ENCODE peak calls at places on chromosomes 3 and 15, in seven cellular contexts. E is psoas muscle, U is right cardiac atrium, G is HCT116, H is Peyer's patch, K is ovary, L is DND-41. F is an unnamed sample.

GRCh38 chr3:197516517-197516889 is 39.3 kb downstream of the BDH1 start:
- DNase-seq in G (peak), E (no peak), H (no peak), L (no peak), U (no peak), K (no peak), F (peak)

GRCh38 chr3:76403556-76403955 is 618.2 kb upstream of the ZNF717 start:
- DNase-seq in K (no peak), L (no peak), E (no peak), G (no peak), U (no peak), H (no peak), F (no peak)

GRCh38 chr3:100436951-100437350 is 35.6 kb downstream of the LNP1 start:
- DNase-seq in G (no peak), U (no peak), K (no peak), E (no peak), H (no peak), L (no peak), F (no peak)

GRCh38 chr3:127356381-127356780 is 68.5 kb upstream of the PRR20G start:
- DNase-seq in K (no peak), G (no peak), U (no peak), H (no peak), E (no peak), L (no peak), F (no peak)

GRCh38 chr15:43954181-43954621 is 127.4 kb downstream of the WDR76 start:
- DNase-seq in K (no peak), L (no peak), H (no peak), E (no peak), U (no peak), G (no peak), F (no peak)

GRCh38 chr3:23079976-23080375 is 123.2 kb upstream of the UBE2E2 start:
- DNase-seq in H (no peak), E (no peak), U (no peak), L (no peak), G (no peak), K (no peak), F (no peak)

GRCh38 chr3:11638669-11639402 is 4.9 kb downstream of the VGLL4 start:
- DNase-seq in E (no peak), H (no peak), K (no peak), U (peak), G (no peak), L (no peak), F (no peak)

GRCh38 chr3:2244137-2244536 is 145.5 kb downstream of the CNTN4 start:
- DNase-seq in K (no peak), U (no peak), H (no peak), E (no peak), G (no peak), L (no peak), F (no peak)

DNA sequence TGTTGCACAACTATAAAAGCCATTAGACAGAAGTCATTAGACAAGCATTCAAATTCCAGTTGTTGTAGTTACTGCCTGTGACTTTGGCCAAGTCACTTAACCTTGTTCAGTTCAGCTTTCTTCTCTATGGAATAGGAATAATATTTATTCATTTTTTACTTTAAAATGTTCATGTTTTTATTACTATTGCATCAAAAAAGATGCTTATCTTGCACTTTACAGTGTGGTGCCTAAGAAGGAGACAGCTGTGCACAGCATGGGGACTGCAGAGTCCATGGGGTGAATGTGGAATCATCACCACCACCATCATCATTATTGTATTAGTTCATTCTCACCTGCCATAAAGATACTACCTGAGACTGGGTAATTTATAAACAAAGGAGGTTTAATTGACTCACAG is 504.2 kb downstream of the SOX2 start:
- DNase-seq in G (no peak), U (no peak), E (no peak), L (no peak), K (no peak), H (no peak), F (no peak)
- H3K27ac ChIP-seq in G (no peak), U (no peak), E (no peak), L (no peak), K (no peak), H (no peak), F (no peak)

GRCh38 chr3:149579161-149579560 is 78.7 kb downstream of the WWTR1 start:
- DNase-seq in G (no peak), U (no peak), K (no peak), E (no peak), L (no peak), H (no peak), F (no peak)

GRCh38 chr3:149579838-149580542 is 77.8 kb downstream of the WWTR1 start:
- DNase-seq in U (no peak), L (no peak), G (peak), H (no peak), K (no peak), E (no peak), F (no peak)

GRCh38 chr3:149576071-149576564 is 81.7 kb downstream of the WWTR1 start:
- DNase-seq in G (peak), E (peak), H (no peak), L (no peak), K (no peak), U (peak), F (no peak)

GRCh38 chr3:149575213-149575961 is 82.4 kb downstream of the WWTR1 start:
- DNase-seq in H (no peak), U (peak), K (peak), E (peak), G (no peak), L (no peak), F (no peak)

GRCh38 chr3:149577801-149578200 is 80.0 kb downstream of the WWTR1 start:
- DNase-seq in K (no peak), E (no peak), H (no peak), L (no peak), U (no peak), G (no peak), F (no peak)
- H3K27ac ChIP-seq in K (no peak), E (peak), H (no peak), L (no peak), U (no peak), G (peak), F (no peak)

DNA sequence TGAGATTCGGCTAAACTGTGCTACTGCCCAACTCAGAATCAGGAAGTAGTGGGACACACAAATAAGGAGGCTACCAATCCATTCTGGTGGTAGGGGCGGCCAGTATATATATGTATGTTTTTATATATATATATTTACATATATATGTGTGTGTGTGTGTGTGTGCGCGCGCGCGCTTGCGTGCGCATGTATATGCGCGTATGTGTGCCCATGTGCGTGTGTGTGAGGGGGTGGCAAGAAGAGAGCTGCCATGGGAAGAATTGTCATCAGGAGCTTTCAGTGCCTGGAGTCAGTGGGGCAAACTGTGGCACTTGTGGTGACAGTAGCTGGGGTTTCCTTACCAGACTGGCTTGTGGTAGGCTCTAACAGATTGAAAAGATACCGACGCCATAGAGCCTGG is 26.5 kb downstream of the GXYLT2 start:
- DNase-seq in H (no peak), G (no peak), U (no peak), L (peak), K (no peak), E (no peak), F (no peak)
- H3K27ac ChIP-seq in H (no peak), G (no peak), U (no peak), L (no peak), K (no peak), E (no peak), F (no peak)

DNA sequence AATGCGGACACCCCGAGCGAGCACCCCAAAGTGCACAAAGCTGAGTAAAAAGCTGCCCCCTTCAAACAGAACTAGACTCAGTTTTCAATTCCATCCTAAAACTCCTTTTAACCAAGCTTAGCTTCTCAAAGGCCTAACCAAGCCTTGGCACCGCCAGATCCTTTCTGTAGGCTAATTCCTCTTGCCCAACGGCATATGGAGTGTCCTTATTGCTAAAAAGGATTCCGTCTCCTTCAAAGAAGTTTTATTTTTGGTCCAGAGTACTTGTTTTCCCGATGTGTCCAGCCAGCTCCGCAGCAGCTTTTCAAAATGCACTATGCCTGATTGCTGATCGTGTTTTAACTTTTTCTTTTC is 5.3 kb downstream of the BHLHE40 start:
- DNase-seq in G (no peak), K (no peak), E (no peak), L (no peak), U (no peak), H (no peak), F (no peak)
- H3K27ac ChIP-seq in G (no peak), K (peak), E (peak), L (peak), U (peak), H (peak), F (peak)